ENCODE peak calls at places on chromosomes 16 and 17, in four cellular contexts. One of them, this sample, is unnamed. For H3K9me3 and H3K36me3, the result is how much of the 10 kb centered on the place peaks cover.

GRCh38 chr17:34299017-34299416 is 13.5 kb downstream of the CCL11 start:
- DNase-seq in K562: no peak
- DNase-seq in IMR-90: no peak
- DNase-seq in neuronal stem cell: no peak
- DNase-seq in this sample: no peak

GRCh38 chr17:78583091-78583490 is 5.9 kb upstream of the DNAH17 start:
- DNase-seq in K562: peak
- DNase-seq in IMR-90: no peak
- DNase-seq in neuronal stem cell: no peak
- DNase-seq in this sample: peak

GRCh38 chr17:6455321-6455705 is 11.1 kb downstream of the PIMREG start:
- DNase-seq in K562: no peak
- DNase-seq in IMR-90: peak
- DNase-seq in neuronal stem cell: no peak
- DNase-seq in this sample: no peak

GRCh38 chr17:64443086-64443760 is 5.7 kb upstream of the MILR1 start:
- DNase-seq in K562: no peak
- DNase-seq in IMR-90: no peak
- DNase-seq in neuronal stem cell: no peak
- DNase-seq in this sample: no peak

GRCh38 chr17:59423903-59424302 is 92.4 kb downstream of the YPEL2 start:
- DNase-seq in K562: no peak
- DNase-seq in IMR-90: no peak
- DNase-seq in neuronal stem cell: no peak
- DNase-seq in this sample: no peak

GRCh38 chr16:15440852-15441251 is 6.5 kb downstream of the BMERB1 start:
- DNase-seq in K562: no peak
- DNase-seq in IMR-90: peak
- DNase-seq in neuronal stem cell: no peak
- DNase-seq in this sample: no peak

GRCh38 chr16:81491522-81492188 is 47.0 kb downstream of the CMIP start:
- DNase-seq in K562: no peak
- DNase-seq in IMR-90: peak
- DNase-seq in neuronal stem cell: no peak
- DNase-seq in this sample: no peak

GRCh38 chr17:27494192-27495091 is 38.2 kb downstream of the KSR1 start:
- DNase-seq in K562: no peak
- DNase-seq in IMR-90: peak
- DNase-seq in neuronal stem cell: no peak
- DNase-seq in this sample: no peak

GRCh38 chr16:73951541-73951940 is 345.1 kb upstream of the PSMD7 start:
- DNase-seq in K562: no peak
- DNase-seq in IMR-90: peak
- DNase-seq in neuronal stem cell: no peak
- DNase-seq in this sample: no peak

GRCh38 chr16:54467398-54467797 is 180.8 kb upstream of the IRX3 start:
- DNase-seq in K562: no peak
- DNase-seq in IMR-90: no peak
- DNase-seq in neuronal stem cell: no peak
- DNase-seq in this sample: no peak

GRCh38 chr17:49859991-49860953 is 12.4 kb upstream of the TAC4 start:
- DNase-seq in K562: no peak
- DNase-seq in IMR-90: no peak
- DNase-seq in neuronal stem cell: no peak
- DNase-seq in this sample: no peak

GRCh38 chr17:5183410-5183793 is 8.3 kb downstream of the ZNF594 start:
- DNase-seq in K562: no peak
- DNase-seq in IMR-90: no peak
- DNase-seq in neuronal stem cell: no peak
- DNase-seq in this sample: no peak
- H3K9me3 ChIP-seq in K562: under half
- H3K9me3 ChIP-seq in IMR-90: half or more
- H3K9me3 ChIP-seq in neuronal stem cell: half or more
- H3K9me3 ChIP-seq in this sample: half or more

DNA sequence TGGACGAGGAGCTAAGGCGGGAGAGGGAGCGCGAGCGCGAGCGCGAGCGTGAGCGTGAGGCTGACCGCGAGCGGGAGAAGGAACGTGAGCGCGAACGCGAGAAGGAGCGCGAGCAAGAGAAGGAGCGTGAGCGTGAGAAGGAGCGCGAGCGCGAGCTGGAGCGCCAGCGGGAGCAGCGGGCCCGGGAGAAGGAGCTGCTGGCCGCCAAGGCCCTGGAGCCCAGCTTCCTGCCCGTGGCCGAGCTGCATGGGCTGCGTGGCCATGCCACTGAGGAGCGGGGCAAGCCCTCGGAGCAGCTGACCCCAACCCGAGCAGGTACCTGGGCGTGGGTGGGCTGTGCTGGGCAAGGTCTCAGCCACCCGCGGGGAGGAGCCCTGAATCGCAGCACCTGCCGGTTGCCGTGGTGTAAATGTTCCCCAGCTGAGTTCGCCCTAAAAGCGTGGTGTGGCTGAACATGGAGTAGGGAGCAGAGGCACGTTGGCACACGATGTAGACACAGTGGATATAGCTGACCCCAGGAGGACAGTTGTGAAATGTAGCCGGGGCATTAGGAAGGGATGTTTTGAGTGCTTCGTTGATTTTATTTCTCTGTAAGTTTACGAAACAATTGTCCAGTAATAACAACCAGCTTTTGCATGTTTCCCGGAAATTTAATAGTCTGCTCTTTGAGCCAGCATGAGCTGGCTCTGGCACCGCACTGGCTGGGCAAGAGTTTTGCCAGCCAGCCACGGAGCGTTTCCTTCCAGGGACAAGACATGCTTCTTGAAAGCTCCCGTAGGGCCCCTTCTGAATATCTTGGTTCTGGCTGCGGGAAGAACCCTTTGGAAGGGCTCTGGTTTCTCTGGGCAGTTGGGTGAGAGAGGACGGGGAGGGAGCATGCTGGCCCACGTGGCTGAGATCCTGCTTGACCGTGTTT is 32.1 kb downstream of the GINS2 start:
- DNase-seq in K562: no peak
- DNase-seq in IMR-90: no peak
- DNase-seq in neuronal stem cell: no peak
- DNase-seq in this sample: no peak
- H3K36me3 ChIP-seq in K562: half or more
- H3K36me3 ChIP-seq in IMR-90: half or more
- H3K36me3 ChIP-seq in neuronal stem cell: half or more
- H3K36me3 ChIP-seq in this sample: under half

GRCh38 chr16:66115373-66115772 is 251.1 kb upstream of the CDH5 start:
- DNase-seq in K562: peak
- DNase-seq in IMR-90: no peak
- DNase-seq in neuronal stem cell: no peak
- DNase-seq in this sample: peak

GRCh38 chr16:66121466-66121865 is 245.0 kb upstream of the CDH5 start:
- DNase-seq in K562: no peak
- DNase-seq in IMR-90: peak
- DNase-seq in neuronal stem cell: no peak
- DNase-seq in this sample: no peak

GRCh38 chr16:66120656-66121055 is 245.8 kb upstream of the CDH5 start:
- DNase-seq in K562: no peak
- DNase-seq in IMR-90: peak
- DNase-seq in neuronal stem cell: no peak
- DNase-seq in this sample: no peak

DNA sequence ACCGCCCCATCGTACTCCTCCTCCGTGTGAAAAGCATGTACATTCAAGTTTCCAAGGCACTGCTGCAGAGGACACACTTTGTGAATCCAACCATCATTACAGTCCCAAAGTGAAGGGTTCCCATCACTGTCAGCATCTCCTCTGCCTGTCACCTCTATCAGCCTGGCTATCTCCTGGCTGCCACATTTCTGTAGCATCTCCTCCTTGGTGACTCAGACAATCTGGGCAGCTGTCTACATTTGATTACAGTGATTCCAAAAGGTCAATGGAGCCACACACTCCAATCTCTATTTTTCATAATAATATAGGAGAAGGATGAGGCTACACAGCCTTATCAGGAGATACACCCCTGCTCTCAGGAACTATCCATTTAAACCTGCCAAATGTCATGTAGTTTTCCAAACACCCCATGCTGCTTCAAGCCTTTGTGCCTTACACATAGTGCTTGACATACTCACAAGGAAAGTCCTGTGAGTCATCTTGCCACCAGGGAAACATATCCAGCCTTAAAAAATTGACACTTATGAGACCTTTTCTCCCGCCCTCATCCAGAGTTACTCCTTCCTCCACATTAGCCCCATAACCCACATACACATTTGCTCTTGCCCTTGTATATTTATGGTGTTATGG is 250.2 kb upstream of the CDH5 start:
- DNase-seq in K562: no peak
- DNase-seq in IMR-90: peak
- DNase-seq in neuronal stem cell: no peak
- DNase-seq in this sample: no peak
- H2AFZ ChIP-seq in K562: no peak
- H2AFZ ChIP-seq in IMR-90: peak
- H2AFZ ChIP-seq in neuronal stem cell: no peak
- H2AFZ ChIP-seq in this sample: no peak

GRCh38 chr16:87201052-87201451 is 116.1 kb downstream of the C16orf95 start:
- DNase-seq in K562: no peak
- DNase-seq in IMR-90: peak
- DNase-seq in neuronal stem cell: no peak
- DNase-seq in this sample: no peak
- H3K9me3 ChIP-seq in K562: under half
- H3K9me3 ChIP-seq in IMR-90: under half
- H3K9me3 ChIP-seq in neuronal stem cell: under half
- H3K9me3 ChIP-seq in this sample: under half

GRCh38 chr16:88532434-88533241 is 37.6 kb upstream of the ZC3H18 start:
- DNase-seq in K562: no peak
- DNase-seq in IMR-90: no peak
- DNase-seq in neuronal stem cell: no peak
- DNase-seq in this sample: no peak

GRCh38 chr16:88530858-88531203 is 39.4 kb upstream of the ZC3H18 start:
- DNase-seq in K562: peak
- DNase-seq in IMR-90: no peak
- DNase-seq in neuronal stem cell: no peak
- DNase-seq in this sample: no peak

GRCh38 chr16:88531346-88531745 is 38.9 kb upstream of the ZC3H18 start:
- DNase-seq in K562: no peak
- DNase-seq in IMR-90: no peak
- DNase-seq in neuronal stem cell: no peak
- DNase-seq in this sample: no peak

GRCh38 chr16:88533381-88533831 is 36.8 kb upstream of the ZC3H18 start:
- DNase-seq in K562: no peak
- DNase-seq in IMR-90: peak
- DNase-seq in neuronal stem cell: peak
- DNase-seq in this sample: no peak

DNA sequence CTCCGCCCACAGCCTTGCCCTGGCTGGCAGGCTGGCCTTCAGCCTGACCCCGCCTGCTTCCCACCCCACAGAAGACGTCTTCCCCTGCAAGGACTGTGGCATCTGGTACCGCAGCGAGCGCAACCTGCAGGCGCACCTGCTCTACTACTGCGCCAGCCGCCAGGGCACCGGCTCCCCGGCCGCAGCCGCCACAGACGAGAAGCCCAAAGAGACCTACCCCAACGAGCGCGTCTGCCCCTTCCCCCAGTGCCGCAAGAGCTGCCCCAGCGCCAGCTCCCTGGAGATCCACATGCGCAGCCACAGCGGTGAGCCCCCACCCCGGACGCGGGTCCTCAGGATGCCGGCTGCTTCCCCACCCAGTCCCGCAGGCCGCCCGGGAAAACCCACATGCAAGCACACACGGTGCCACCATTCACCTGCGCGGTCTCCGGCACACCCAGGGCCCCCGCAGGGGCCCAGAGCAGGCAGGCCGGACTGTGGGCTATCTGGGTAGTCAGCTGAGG is 38.2 kb upstream of the ZC3H18 start:
- DNase-seq in K562: no peak
- DNase-seq in IMR-90: no peak
- DNase-seq in neuronal stem cell: no peak
- DNase-seq in this sample: no peak
- H3K36me3 ChIP-seq in K562: half or more
- H3K36me3 ChIP-seq in IMR-90: under half
- H3K36me3 ChIP-seq in neuronal stem cell: under half
- H3K36me3 ChIP-seq in this sample: under half

GRCh38 chr16:67326472-67327309 is at the start of the genes KCTD19 and LRRC36:
- DNase-seq in K562: peak
- DNase-seq in IMR-90: no peak
- DNase-seq in neuronal stem cell: peak
- DNase-seq in this sample: no peak
- H2AFZ ChIP-seq in K562: peak
- H2AFZ ChIP-seq in IMR-90: peak
- H2AFZ ChIP-seq in neuronal stem cell: peak
- H2AFZ ChIP-seq in this sample: no peak

GRCh38 chr17:21297026-21297520 is 12.6 kb downstream of the MAP2K3 start:
- DNase-seq in K562: no peak
- DNase-seq in IMR-90: no peak
- DNase-seq in neuronal stem cell: no peak
- DNase-seq in this sample: no peak

GRCh38 chr17:21297597-21297996 is 13.1 kb downstream of the MAP2K3 start:
- DNase-seq in K562: peak
- DNase-seq in IMR-90: no peak
- DNase-seq in neuronal stem cell: no peak
- DNase-seq in this sample: no peak

GRCh38 chr17:21298983-21299519 is 14.5 kb downstream of the MAP2K3 start:
- DNase-seq in K562: peak
- DNase-seq in IMR-90: no peak
- DNase-seq in neuronal stem cell: no peak
- DNase-seq in this sample: no peak

GRCh38 chr17:21299981-21300600 is 15.6 kb downstream of the MAP2K3 start:
- DNase-seq in K562: peak
- DNase-seq in IMR-90: no peak
- DNase-seq in neuronal stem cell: no peak
- DNase-seq in this sample: no peak

GRCh38 chr17:21298056-21298982 is 13.8 kb downstream of the MAP2K3 start:
- DNase-seq in K562: no peak
- DNase-seq in IMR-90: no peak
- DNase-seq in neuronal stem cell: no peak
- DNase-seq in this sample: no peak
- H3K9me3 ChIP-seq in K562: under half
- H3K9me3 ChIP-seq in IMR-90: under half
- H3K9me3 ChIP-seq in neuronal stem cell: under half
- H3K9me3 ChIP-seq in this sample: under half